ENCODE peak calls at places on chromosomes 11 and 22, in seven cellular contexts. C, O, S, T, K, L and U are unnamed samples.

GRCh38 chr11:35126879-35127576 is 11.9 kb upstream of the CD44 start:
- DNase-seq in T (no peak), S (no peak), L (no peak), C (no peak), O (no peak), K (no peak), U (no peak)

GRCh38 chr11:14623036-14623435 is 20.6 kb upstream of the PDE3B start:
- DNase-seq in S (no peak), K (no peak), L (no peak), C (no peak), T (no peak), O (no peak), U (no peak)

GRCh38 chr11:128892866-128893565 is 1.9 kb downstream of the KCNJ5 start:
- DNase-seq in T (no peak), K (no peak), C (no peak), S (no peak), O (no peak), L (no peak), U (no peak)

GRCh38 chr22:46349681-46350080 is 14.2 kb downstream of the TRMU start:
- DNase-seq in L (no peak), O (no peak), K (no peak), S (no peak), C (no peak), T (no peak), U (no peak)

GRCh38 chr11:63516109-63516508 is 10.2 kb downstream of the LGALS12 start:
- DNase-seq in S (no peak), C (no peak), L (no peak), K (no peak), O (no peak), T (no peak), U (no peak)

GRCh38 chr22:39224550-39224949 is 20.2 kb downstream of the PDGFB start:
- DNase-seq in C (no peak), T (no peak), S (no peak), K (no peak), L (no peak), O (no peak), U (no peak)

GRCh38 chr22:19890502-19891349 is 36.1 kb upstream of the GNB1L start:
- DNase-seq in L (peak), T (no peak), C (peak), K (no peak), O (no peak), S (no peak), U (no peak)

GRCh38 chr11:31711137-31711536 is 100.0 kb downstream of the PAX6 start:
- DNase-seq in T (no peak), O (no peak), K (no peak), S (no peak), C (no peak), L (no peak), U (no peak)

GRCh38 chr11:70480711-70481110 is 82.4 kb downstream of the CTTN start:
- DNase-seq in K (no peak), T (no peak), S (no peak), C (no peak), O (no peak), L (no peak), U (no peak)

GRCh38 chr11:35857922-35858321 is 85.9 kb upstream of the LDLRAD3 start:
- DNase-seq in C (no peak), T (no peak), O (no peak), S (no peak), L (no peak), K (no peak), U (no peak)

GRCh38 chr11:128759597-128759996 is 65.7 kb downstream of the FLI1 start:
- DNase-seq in T (no peak), K (no peak), S (no peak), L (no peak), C (no peak), O (no peak), U (no peak)

GRCh38 chr11:78282821-78283220 is 94.1 kb downstream of the USP35 start:
- DNase-seq in T (no peak), S (no peak), O (no peak), C (no peak), L (no peak), K (no peak), U (no peak)

DNA sequence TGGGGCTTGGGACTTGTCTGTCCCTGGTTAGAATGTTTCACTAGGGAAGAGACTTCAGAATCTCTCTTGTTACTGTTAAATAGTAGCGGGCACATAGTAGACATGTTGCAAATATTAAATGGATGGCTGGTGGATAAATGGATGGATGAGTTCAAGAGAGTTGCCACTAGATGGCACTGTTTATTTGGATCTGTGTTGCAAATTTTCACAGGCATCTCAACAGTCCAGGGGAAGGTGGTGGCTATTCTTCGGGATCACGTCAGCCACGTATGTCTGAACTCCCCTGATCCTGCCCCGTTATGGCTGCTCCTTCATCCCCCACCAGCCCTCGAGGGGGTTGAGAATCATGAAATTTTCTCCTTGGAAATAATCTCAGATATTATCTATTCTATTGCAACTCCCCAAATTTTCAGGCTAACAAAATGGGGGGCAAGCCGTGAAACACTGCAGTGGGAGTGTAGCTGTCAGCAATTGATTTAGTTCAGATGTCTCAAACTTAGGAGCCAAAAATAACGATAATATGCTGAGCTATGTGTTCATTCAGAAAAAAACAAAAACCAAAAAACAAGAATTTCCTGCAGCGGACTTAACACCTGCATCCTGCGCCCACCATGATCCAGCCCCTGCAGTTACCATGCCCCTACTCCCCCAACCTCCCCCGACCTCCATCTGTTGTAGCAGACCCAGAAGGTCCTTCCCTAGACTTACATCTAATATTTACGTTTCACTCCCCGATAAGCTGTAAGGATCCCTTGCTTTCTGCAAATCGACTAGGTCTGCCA is 29.1 kb upstream of the BIRC3 start:
- DNase-seq in T (no peak), L (peak), C (peak), K (peak), S (peak), O (peak), U (peak)
- TF ChIP-seq POLR2AphosphoS5 in T (no peak), L (no peak), C (no peak), K (no peak), S (no peak), O (peak), U (no peak)

DNA sequence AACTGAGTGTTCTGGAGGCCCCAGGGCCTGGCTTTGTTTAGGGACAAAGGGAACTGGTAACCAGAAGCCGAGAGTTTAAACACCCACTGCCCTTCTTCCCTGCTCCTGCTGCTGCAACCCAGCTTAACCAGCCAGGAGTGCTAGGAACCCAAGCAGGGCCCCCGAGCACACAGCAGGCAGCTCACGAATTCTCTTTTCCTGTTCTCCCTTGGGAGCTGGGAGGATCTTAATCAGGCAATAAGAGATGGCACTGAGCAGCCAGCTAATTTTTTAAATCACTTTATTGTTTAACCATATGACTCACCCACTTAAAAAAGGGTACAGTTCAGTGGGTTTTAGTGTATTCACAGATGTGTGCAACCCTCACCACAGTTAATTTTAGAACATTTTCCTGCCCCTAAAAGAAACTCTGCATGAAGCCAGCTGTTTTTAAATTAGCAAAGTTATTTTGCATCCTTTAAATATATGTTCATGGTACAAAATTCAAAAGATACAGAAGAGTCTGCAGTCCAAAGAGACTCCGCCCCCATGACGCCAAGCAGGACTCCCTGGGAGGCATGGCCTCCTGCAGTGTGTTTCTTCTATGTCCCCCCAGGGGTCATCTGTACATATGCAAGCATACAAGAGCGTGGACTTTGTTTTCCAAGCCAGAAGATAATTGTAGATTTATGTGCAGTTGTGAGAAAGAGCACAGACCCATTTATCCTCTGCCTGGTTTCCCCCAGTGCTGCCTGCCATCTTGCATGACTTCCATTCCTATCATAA is 18.9 kb upstream of the PPP6R3 start:
- DNase-seq in L (peak), K (no peak), S (no peak), O (no peak), T (no peak), C (no peak), U (peak)
- TF ChIP-seq POLR2AphosphoS5 in L (no peak), K (no peak), S (no peak), O (no peak), T (no peak), C (no peak), U (no peak)

GRCh38 chr11:60985991-60986915 is 14.8 kb downstream of the CD6 start:
- DNase-seq in C (peak), K (no peak), S (no peak), O (peak), L (no peak), T (no peak), U (no peak)
- TF ChIP-seq POLR2AphosphoS5 in C (no peak), K (no peak), S (no peak), O (peak), L (no peak), T (no peak), U (no peak)

GRCh38 chr11:2256293-2256913 is 14.0 kb downstream of the ASCL2 start:
- DNase-seq in S (no peak), O (no peak), K (no peak), L (no peak), T (no peak), C (no peak), U (no peak)
- TF ChIP-seq POLR2AphosphoS5 in S (no peak), O (no peak), K (no peak), L (no peak), T (no peak), C (no peak), U (no peak)